ENCODE peak calls at places on chromosomes 7 and 10, in four cellular contexts. D, A, P and R are unnamed samples.
A peak's percentile ranks its signal among the peaks of the same experiment; 100 is the strongest.

GRCh38 chr7:127976056-127976455 is 55.2 kb downstream of the LRRC4 start:
- DNase-seq in D (no peak), A (no peak), P (no peak), R (no peak)

GRCh38 chr10:133210398-133211140 is 19.4 kb upstream of the UTF1 start:
- DNase-seq in D (no peak), A (no peak), P (no peak), R (no peak)

GRCh38 chr10:43885842-43886241 is 237.2 kb upstream of the ZNF32 start:
- DNase-seq in D (no peak), A (no peak), P (no peak), R (no peak)

GRCh38 chr7:12524794-12525386 is 45.6 kb upstream of the SCIN start:
- DNase-seq in D (peak; percentile 60), A (peak; percentile 2), P (peak; percentile 33), R (peak; percentile 39)

GRCh38 chr7:7765422-7765821 is 47.0 kb upstream of the RPA3 start:
- DNase-seq in D (peak; percentile 73), A (no peak), P (no peak), R (no peak)

GRCh38 chr10:100621360-100622205 is 85.8 kb downstream of the HIF1AN start:
- DNase-seq in D (peak; percentile 24), A (no peak), P (no peak), R (no peak)

GRCh38 chr7:27099839-27100225 is 2.7 kb downstream of the HOXA2 start:
- DNase-seq in D (no peak), A (no peak), P (no peak), R (no peak)

GRCh38 chr7:44912775-44913347 is 27.5 kb upstream of the PURB start:
- DNase-seq in D (peak; percentile 23), A (no peak), P (peak; percentile 20), R (peak; percentile 16)

GRCh38 chr7:18855796-18856195 is 261.6 kb downstream of the TWIST1 start:
- DNase-seq in D (no peak), A (no peak), P (no peak), R (no peak)

GRCh38 chr7:128814496-128814895 is 15.7 kb upstream of the FLNC start:
- DNase-seq in D (no peak), A (no peak), P (no peak), R (no peak)

GRCh38 chr7:138833596-138833995 is 35.6 kb upstream of the ATP6V0A4 start:
- DNase-seq in D (no peak), A (no peak), P (no peak), R (no peak)
- TF ChIP-seq CHD2 in D (no peak), A (no peak), P (no peak), R (no peak)

GRCh38 chr10:79019961-79020491 is 48.7 kb upstream of the ZMIZ1 start:
- DNase-seq in D (no peak), A (no peak), P (peak; percentile 60), R (peak; percentile 93)

GRCh38 chr10:79019441-79019840 is 49.3 kb upstream of the ZMIZ1 start:
- DNase-seq in D (no peak), A (no peak), P (no peak), R (no peak)

GRCh38 chr10:79020605-79021004 is 48.2 kb upstream of the ZMIZ1 start:
- DNase-seq in D (no peak), A (no peak), P (no peak), R (no peak)

GRCh38 chr10:79018591-79019011 is 50.2 kb upstream of the ZMIZ1 start:
- DNase-seq in D (no peak), A (no peak), P (no peak), R (no peak)

DNA sequence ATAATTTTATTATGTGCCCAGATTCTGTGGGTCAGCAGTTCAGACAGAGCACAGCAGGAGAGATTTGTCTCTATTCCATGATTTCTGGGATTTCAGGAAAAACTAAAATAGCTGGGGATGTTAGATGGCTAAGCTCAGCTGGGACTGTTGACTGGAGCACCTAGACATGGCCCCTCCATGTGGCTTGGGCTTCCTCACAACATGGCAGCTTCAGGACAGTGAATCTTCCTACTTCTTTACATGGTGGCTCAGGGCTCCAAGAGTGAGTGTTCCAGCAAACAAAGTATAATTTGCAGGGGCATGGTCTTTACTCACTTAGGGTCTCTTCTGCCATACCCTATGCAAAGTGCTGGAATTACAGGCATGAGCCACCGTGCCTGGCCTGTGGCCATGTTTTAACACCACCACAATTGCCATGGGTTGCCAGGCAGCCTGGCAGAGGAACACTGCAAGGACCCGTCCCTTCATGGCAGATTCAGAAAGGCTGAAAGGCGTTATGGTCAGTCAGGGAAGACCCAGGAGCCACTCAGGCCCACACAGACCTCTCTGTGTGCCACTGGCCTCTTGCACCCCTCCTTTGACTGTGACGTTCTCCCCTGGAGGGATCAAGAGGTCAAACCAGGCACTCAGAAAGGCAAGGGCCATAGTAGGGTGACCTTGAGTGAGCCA is 50.8 kb upstream of the ZMIZ1 start:
- DNase-seq in D (no peak), A (no peak), P (no peak), R (no peak)
- TF ChIP-seq CHD4 in D (no peak), A (no peak), P (no peak), R (no peak)

GRCh38 chr10:64873959-64874358 is 1352.8 kb downstream of the REEP3 start:
- DNase-seq in D (no peak), A (no peak), P (no peak), R (no peak)

GRCh38 chr10:64867501-64867962 is 1346.3 kb downstream of the REEP3 start:
- DNase-seq in D (no peak), A (no peak), P (peak; percentile 65), R (peak; percentile 62)

GRCh38 chr10:64873088-64873487 is 1351.9 kb downstream of the REEP3 start:
- DNase-seq in D (no peak), A (no peak), P (no peak), R (no peak)
- TF ChIP-seq CHD2 in D (no peak), A (no peak), P (no peak), R (no peak)

GRCh38 chr7:69182596-69183467 is 415.4 kb upstream of the AUTS2 start:
- DNase-seq in D (no peak), A (no peak), P (no peak), R (no peak)

GRCh38 chr7:69187824-69188335 is 410.4 kb upstream of the AUTS2 start:
- DNase-seq in D (peak; percentile 23), A (no peak), P (no peak), R (no peak)

GRCh38 chr7:69185170-69185569 is 413.1 kb upstream of the AUTS2 start:
- DNase-seq in D (no peak), A (no peak), P (no peak), R (no peak)

GRCh38 chr7:69186974-69187373 is 411.3 kb upstream of the AUTS2 start:
- DNase-seq in D (no peak), A (no peak), P (no peak), R (no peak)

GRCh38 chr7:69184339-69184738 is 413.9 kb upstream of the AUTS2 start:
- DNase-seq in D (no peak), A (no peak), P (no peak), R (no peak)
- TF ChIP-seq CHD4 in D (no peak), A (no peak), P (no peak), R (no peak)